ENCODE peak calls at places on chromosomes 16 and 17, in nine cellular contexts. A is HTR-8/SVneo; M is stimulated activated CD4-positive, alpha-beta T cell treated with anti-CD3 and anti-CD28 coated beads, TNF-alpha, amount 100 ng/mL, for 24 hours; S is activated CD8-positive, alpha-beta T cell treated with anti-CD3 and anti-CD28 coated beads for 36 hours; Z is Ammon's horn; J is fibroblast of the conjunctiva; C is mesendoderm; N is H1; P is tibial nerve. O is an unnamed sample.

GRCh38 chr16:50207652-50208051 is 54.5 kb downstream of the TENT4B start:
- DNase-seq in P (no peak), A (no peak), J (no peak), M (no peak), S (no peak), N (no peak), Z (no peak), C (no peak), O (peak)

GRCh38 chr17:57987582-57988300 is at the start of gene VEZF1:
- DNase-seq in Z (peak), C (peak), S (peak), P (peak), N (no peak), M (peak), A (peak), J (no peak), O (peak)

GRCh38 chr17:19238167-19238505 is 970 bp downstream of the EPN2 start:
- DNase-seq in A (peak), Z (no peak), P (peak), M (peak), S (peak), C (peak), N (no peak), J (no peak), O (peak)

GRCh38 chr17:47663997-47664941 is 14.6 kb downstream of the KPNB1 start:
- DNase-seq in S (peak), C (peak), P (no peak), A (peak), M (peak), N (no peak), Z (peak), J (peak), O (peak)

GRCh38 chr17:74639704-74640142 is 16.2 kb upstream of the CD300E start:
- DNase-seq in P (no peak), J (no peak), N (no peak), M (no peak), A (no peak), Z (peak), C (no peak), S (peak), O (no peak)

GRCh38 chr17:39735882-39736281 is 1.9 kb upstream of the GRB7 start:
- DNase-seq in P (no peak), M (no peak), J (no peak), S (no peak), C (no peak), N (no peak), Z (no peak), A (no peak), O (no peak)

GRCh38 chr17:42282478-42283080 is 5.7 kb upstream of the STAT5A start:
- DNase-seq in P (no peak), J (no peak), N (no peak), S (no peak), A (no peak), M (no peak), C (peak), Z (no peak), O (no peak)

GRCh38 chr17:3043737-3044365 is 19.6 kb downstream of the OR1D5 start:
- DNase-seq in P (no peak), N (no peak), Z (no peak), M (peak), A (no peak), S (peak), J (no peak), C (peak), O (no peak)

GRCh38 chr16:66070140-66070887 is 296.2 kb upstream of the CDH5 start:
- DNase-seq in A (no peak), S (no peak), J (peak), M (no peak), C (no peak), N (no peak), Z (peak), P (peak), O (peak)

GRCh38 chr17:45226620-45227019 is 4.9 kb downstream of the FMNL1 start:
- DNase-seq in J (no peak), M (no peak), C (no peak), A (no peak), S (no peak), P (no peak), Z (no peak), N (no peak), O (no peak)

GRCh38 chr16:58243528-58244004 is 45.7 kb upstream of the CSNK2A2 start:
- DNase-seq in P (no peak), C (peak), J (no peak), N (no peak), A (no peak), S (peak), M (no peak), Z (no peak), O (no peak)

GRCh38 chr16:67664258-67664657 is 2.3 kb downstream of the ENKD1 start:
- DNase-seq in C (no peak), P (no peak), S (no peak), N (no peak), A (no peak), J (no peak), M (no peak), Z (no peak), O (no peak)

GRCh38 chr17:30565073-30565935 is 88.1 kb downstream of the GOSR1 start:
- DNase-seq in N (peak), A (no peak), C (peak), P (no peak), M (no peak), J (no peak), S (no peak), Z (no peak), O (peak)

GRCh38 chr16:16096161-16096857 is 127.0 kb downstream of the ABCC6 start:
- DNase-seq in A (no peak), N (no peak), J (peak), M (no peak), P (no peak), C (peak), S (no peak), Z (no peak), O (peak)

GRCh38 chr17:33862772-33863602 is 392.1 kb upstream of the CCL2 start:
- DNase-seq in A (no peak), J (no peak), C (no peak), S (no peak), M (no peak), N (no peak), Z (no peak), P (no peak), O (no peak)

GRCh38 chr16:68902376-68903345 is 59.3 kb downstream of the TANGO6 start:
- DNase-seq in C (peak), P (no peak), M (no peak), A (peak), Z (peak), N (no peak), S (peak), J (peak), O (peak)

GRCh38 chr17:82175951-82176350 is 36.7 kb downstream of the CCDC57 start:
- DNase-seq in A (no peak), J (no peak), S (no peak), N (no peak), M (no peak), C (no peak), Z (no peak), P (no peak), O (no peak)

GRCh38 chr17:63124536-63124935 is 158.5 kb downstream of the TANC2 start:
- DNase-seq in S (no peak), J (no peak), N (no peak), A (no peak), C (peak), M (no peak), Z (no peak), P (no peak), O (no peak)

GRCh38 chr16:14669776-14670175 is 24.3 kb downstream of the PLA2G10 start:
- DNase-seq in Z (no peak), S (no peak), C (no peak), P (no peak), N (no peak), A (peak), M (no peak), J (no peak), O (no peak)

GRCh38 chr17:6556121-6557039 is at the start of gene PITPNM3:
- DNase-seq in N (no peak), A (no peak), Z (no peak), C (no peak), S (no peak), P (no peak), J (no peak), M (no peak), O (no peak)

GRCh38 chr16:2457946-2458345 is 2.0 kb upstream of the TEDC2 start:
- DNase-seq in M (no peak), A (no peak), Z (no peak), C (no peak), N (no peak), J (no peak), S (no peak), P (no peak), O (no peak)

GRCh38 chr17:19301274-19301946 is 61.1 kb downstream of the B9D1 start:
- DNase-seq in S (no peak), A (no peak), M (no peak), J (no peak), N (no peak), Z (no peak), P (no peak), C (no peak), O (no peak)

GRCh38 chr17:49210158-49211029 is at the start of the genes ABI3 and GNGT2:
- DNase-seq in C (peak), J (no peak), A (peak), M (peak), S (peak), N (no peak), P (no peak), Z (peak), O (peak)

GRCh38 chr17:34382586-34383224 is 19.7 kb upstream of the CCL1 start:
- DNase-seq in A (no peak), N (no peak), J (no peak), M (peak), S (peak), C (peak), Z (no peak), P (no peak), O (no peak)

GRCh38 chr17:2347805-2348685 is 10.7 kb downstream of the SGSM2 start:
- DNase-seq in Z (peak), N (peak), S (no peak), A (peak), M (no peak), P (no peak), J (peak), C (peak), O (peak)

GRCh38 chr17:80792373-80792781 is 199.3 kb upstream of the CHMP6 start:
- DNase-seq in J (no peak), A (no peak), P (no peak), M (no peak), S (no peak), Z (no peak), N (no peak), C (no peak), O (peak)

GRCh38 chr16:12184419-12184831 is 207.9 kb downstream of the SNX29 start:
- DNase-seq in C (no peak), J (no peak), N (no peak), M (no peak), Z (no peak), P (no peak), S (no peak), A (no peak), O (no peak)

GRCh38 chr17:12415031-12415430 is 250.7 kb upstream of the MYOCD start:
- DNase-seq in J (peak), N (no peak), S (no peak), Z (no peak), A (no peak), C (peak), M (no peak), P (no peak), O (peak)

GRCh38 chr17:42052478-42052877 is 2.1 kb upstream of the C17orf113 start:
- DNase-seq in S (no peak), A (no peak), N (no peak), C (no peak), J (no peak), P (no peak), M (no peak), Z (no peak), O (no peak)

GRCh38 chr17:72338847-72339790 is 218.3 kb downstream of the SOX9 start:
- DNase-seq in M (no peak), A (peak), J (peak), S (no peak), P (no peak), N (no peak), Z (no peak), C (peak), O (peak)

GRCh38 chr16:83532634-83533033 is 275.1 kb upstream of the HSBP1 start:
- DNase-seq in J (no peak), C (no peak), A (no peak), S (no peak), N (no peak), M (no peak), Z (no peak), P (no peak), O (no peak)

GRCh38 chr17:50183439-50184001 is 17.7 kb downstream of the SGCA start:
- DNase-seq in J (no peak), N (no peak), A (no peak), Z (no peak), M (no peak), S (no peak), P (no peak), C (no peak), O (peak)

GRCh38 chr17:17819561-17819995 is 17.2 kb downstream of the SREBF1 start:
- DNase-seq in C (peak), P (no peak), A (peak), M (peak), J (peak), N (no peak), Z (peak), S (peak), O (peak)

GRCh38 chr17:58756246-58757161 is 850 bp downstream of the PPM1E start:
- DNase-seq in M (peak), C (peak), J (no peak), P (no peak), S (peak), N (no peak), Z (peak), A (peak), O (peak)

GRCh38 chr16:11985250-11985649 is 8.7 kb downstream of the SNX29 start:
- DNase-seq in S (no peak), J (no peak), M (no peak), N (no peak), P (no peak), C (no peak), Z (no peak), A (no peak), O (no peak)

GRCh38 chr16:8620535-8620934 is 963 bp upstream of the METTL22 start:
- DNase-seq in N (no peak), P (no peak), J (no peak), M (no peak), S (peak), A (no peak), C (no peak), Z (no peak), O (peak)

GRCh38 chr16:21628772-21629171 is 23.6 kb downstream of the IGSF6 start:
- DNase-seq in J (no peak), C (no peak), N (no peak), P (no peak), S (no peak), Z (no peak), M (no peak), A (no peak), O (peak)

GRCh38 chr17:73356561-73357170 is 44.9 kb upstream of the CDC42EP4 start:
- DNase-seq in A (no peak), M (no peak), N (no peak), C (no peak), S (no peak), J (no peak), Z (no peak), P (no peak), O (no peak)

GRCh38 chr16:67723151-67723915 is 4.2 kb upstream of the GFOD2 start:
- DNase-seq in A (peak), S (no peak), P (no peak), J (no peak), M (no peak), C (peak), Z (no peak), N (no peak), O (peak)

GRCh38 chr17:80619535-80620235 is 75.0 kb downstream of the RPTOR start:
- DNase-seq in J (no peak), C (peak), A (peak), P (no peak), S (no peak), M (no peak), Z (no peak), N (no peak), O (peak)

O was measured in choroid plexus epithelial cell.